ENCODE peak calls at places on chromosomes 12 and 14, in four cellular contexts. E is substantia nigra, S is thyroid gland, N is gastrocnemius medialis. V is an unnamed sample.

GRCh38 chr12:129009833-129010232 is 156.6 kb downstream of the GLT1D1 start:
- DNase-seq in E (no peak), S (no peak), N (no peak), V (no peak)

GRCh38 chr12:51855586-51856428 is 7.3 kb upstream of the FIGNL2 start:
- DNase-seq in E (no peak), S (no peak), N (no peak), V (no peak)

GRCh38 chr14:102020058-102020971 is 55.9 kb downstream of the DYNC1H1 start:
- DNase-seq in E (no peak), S (no peak), N (no peak), V (no peak)

GRCh38 chr12:23361971-23362370 is 587.5 kb downstream of the SOX5 start:
- DNase-seq in E (no peak), S (no peak), N (no peak), V (no peak)

GRCh38 chr14:55556929-55557623 is 22.9 kb upstream of the KTN1 start:
- DNase-seq in E (peak), S (peak), N (peak), V (peak)

GRCh38 chr12:79689477-79690155 is 1.1 kb downstream of the PAWR start:
- DNase-seq in E (no peak), S (peak), N (no peak), V (peak)

GRCh38 chr14:105881021-105881930 is 354.9 kb downstream of the TMEM121 start:
- DNase-seq in E (no peak), S (no peak), N (peak), V (peak)

GRCh38 chr14:100567009-100567876 is 20.0 kb downstream of the BEGAIN start:
- DNase-seq in E (no peak), S (no peak), N (no peak), V (peak)

GRCh38 chr12:92030618-92031017 is 115.0 kb downstream of the BTG1 start:
- DNase-seq in E (no peak), S (peak), N (peak), V (peak)

GRCh38 chr12:109192358-109192757 is 76.0 kb downstream of the ACACB start:
- DNase-seq in E (no peak), S (no peak), N (peak), V (no peak)

GRCh38 chr14:35404496-35405303 is at the start of gene NFKBIA:
- DNase-seq in E (peak), S (peak), N (peak), V (peak)

GRCh38 chr14:45156067-45156466 is 20.3 kb downstream of the FANCM start:
- DNase-seq in E (no peak), S (no peak), N (no peak), V (no peak)

GRCh38 chr12:92551853-92552397 is 150.9 kb upstream of the PLEKHG7 start:
- DNase-seq in E (no peak), S (no peak), N (no peak), V (no peak)

GRCh38 chr12:103820881-103821489 is 20.0 kb downstream of the NT5DC3 start:
- DNase-seq in E (no peak), S (no peak), N (no peak), V (no peak)
- H3K27ac ChIP-seq in E (no peak), S (no peak), N (no peak), V (no peak)

DNA sequence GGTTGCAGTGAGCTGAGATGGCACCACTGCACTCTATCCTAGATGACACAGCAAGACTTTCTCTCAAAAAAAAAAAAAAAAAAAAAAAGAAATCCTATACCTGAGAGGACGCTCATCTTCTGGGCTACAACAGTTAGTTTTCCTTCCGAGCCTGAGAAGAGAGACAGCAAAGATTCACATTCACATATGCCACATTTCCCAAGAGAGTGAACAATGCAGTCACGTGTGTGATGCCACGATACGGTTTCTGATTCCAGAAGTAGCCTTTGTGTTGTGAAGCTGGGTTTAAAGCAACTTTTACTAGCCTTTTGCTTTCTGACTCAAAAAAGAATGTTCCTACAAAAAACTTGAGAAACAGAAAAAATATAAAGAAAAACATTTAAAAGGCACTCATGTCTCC is 19.5 kb downstream of the GCN1 start:
- DNase-seq in E (no peak), S (peak), N (no peak), V (no peak)
- H3K27ac ChIP-seq in E (no peak), S (peak), N (no peak), V (no peak)

DNA sequence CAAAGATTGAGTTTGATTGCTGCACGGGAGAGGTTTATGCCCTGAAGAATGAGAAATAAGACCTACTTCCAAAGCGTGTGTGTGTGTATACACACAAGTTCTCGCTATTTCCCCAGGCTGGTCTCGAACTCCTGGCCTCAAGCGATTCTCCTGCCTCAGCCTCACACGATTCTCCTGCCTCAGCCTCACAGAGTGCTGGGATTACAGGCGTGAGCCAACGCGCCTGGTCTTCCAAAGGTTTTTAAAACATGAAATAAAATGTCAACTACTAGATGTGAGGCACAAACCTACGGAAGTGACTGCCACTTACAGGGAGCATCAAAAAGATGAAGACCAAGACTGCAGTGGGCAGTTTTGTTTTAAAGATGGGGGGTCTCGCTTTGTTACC is 622 bp upstream of the WASHC3 start:
- DNase-seq in E (no peak), S (no peak), N (no peak), V (no peak)
- H3K27ac ChIP-seq in E (no peak), S (no peak), N (no peak), V (no peak)

DNA sequence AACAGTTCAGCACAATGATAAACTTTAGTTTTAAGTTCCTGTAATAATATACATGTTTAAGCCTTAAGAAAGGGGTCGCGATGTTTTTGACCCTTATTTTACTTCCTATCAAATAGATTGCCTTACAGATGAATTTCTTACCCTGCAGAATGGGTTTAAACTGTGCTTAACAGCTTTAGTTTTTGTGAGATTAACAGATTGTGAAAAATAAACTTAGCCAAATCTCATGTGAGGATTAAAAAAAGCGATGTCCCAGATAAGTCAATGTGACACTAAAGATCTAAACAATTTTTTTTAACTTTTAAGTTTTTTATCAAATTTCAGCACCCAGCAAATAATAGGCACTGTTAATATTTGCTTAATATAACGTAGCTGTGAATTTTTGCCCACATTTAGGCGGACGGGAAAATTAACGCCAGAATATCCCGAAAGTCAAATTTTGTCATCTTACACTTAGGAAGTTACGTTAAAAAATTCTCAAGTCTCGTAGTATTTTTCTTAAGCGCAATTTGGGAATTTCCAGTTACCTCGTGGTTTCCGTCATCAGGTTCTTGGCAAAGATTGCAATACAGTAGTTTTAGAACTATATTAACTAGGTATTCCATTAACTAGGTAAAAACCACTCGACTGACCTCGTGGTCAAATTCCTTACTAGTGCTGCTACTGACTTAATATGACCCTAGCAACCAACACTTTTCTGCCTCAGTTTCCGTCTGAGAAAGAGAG is 1.2 kb downstream of the HNRNPC start:
- DNase-seq in E (no peak), S (no peak), N (no peak), V (peak)
- H3K27ac ChIP-seq in E (no peak), S (peak), N (peak), V (peak)

GRCh38 chr12:123512838-123513665 is 20.5 kb downstream of the RILPL1 start:
- DNase-seq in E (no peak), S (peak), N (no peak), V (peak)
- H3K27ac ChIP-seq in E (no peak), S (peak), N (no peak), V (peak)

GRCh38 chr12:93710574-93710926 is 33.4 kb downstream of the CRADD start:
- DNase-seq in E (no peak), S (no peak), N (no peak), V (no peak)

GRCh38 chr12:93712204-93712603 is 35.0 kb downstream of the CRADD start:
- DNase-seq in E (no peak), S (no peak), N (no peak), V (no peak)

GRCh38 chr12:93714382-93714781 is 37.2 kb downstream of the CRADD start:
- DNase-seq in E (no peak), S (no peak), N (peak), V (no peak)

GRCh38 chr12:93713060-93713459 is 35.9 kb downstream of the CRADD start:
- DNase-seq in E (no peak), S (no peak), N (no peak), V (no peak)

GRCh38 chr12:93713800-93714199 is 36.6 kb downstream of the CRADD start:
- DNase-seq in E (no peak), S (no peak), N (no peak), V (no peak)
- H3K27ac ChIP-seq in E (no peak), S (no peak), N (peak), V (no peak)

GRCh38 chr12:49636979-49637378 is 13.6 kb downstream of the PRPF40B start:
- DNase-seq in E (peak), S (peak), N (peak), V (peak)
- H3K27ac ChIP-seq in E (peak), S (no peak), N (peak), V (peak)

GRCh38 chr14:99460793-99461192 is 19.9 kb downstream of the SETD3 start:
- DNase-seq in E (no peak), S (no peak), N (no peak), V (no peak)

GRCh38 chr14:99461411-99461810 is 19.2 kb downstream of the SETD3 start:
- DNase-seq in E (no peak), S (no peak), N (no peak), V (no peak)

GRCh38 chr14:99459491-99460100 is 21.1 kb downstream of the SETD3 start:
- DNase-seq in E (no peak), S (no peak), N (no peak), V (no peak)

GRCh38 chr14:99463974-99464373 is 16.7 kb downstream of the SETD3 start:
- DNase-seq in E (no peak), S (no peak), N (no peak), V (no peak)

GRCh38 chr14:99462211-99462610 is 18.4 kb downstream of the SETD3 start:
- DNase-seq in E (no peak), S (no peak), N (no peak), V (no peak)
- H3K27ac ChIP-seq in E (no peak), S (no peak), N (no peak), V (no peak)